ENCODE peak calls at places on chromosomes 1 and 21, in seven cellular contexts. T is heart right ventricle, M is A549, L is spleen, F is K562, O is psoas muscle, J is endothelial cell of umbilical vein. G is an unnamed sample.

GRCh38 chr1:14479865-14480264 is 118.6 kb upstream of the KAZN start:
- DNase-seq in T (no peak), M (no peak), L (no peak), F (peak), O (no peak), J (no peak), G (no peak)

GRCh38 chr1:10074059-10074854 is 41.5 kb downstream of the UBE4B start:
- DNase-seq in T (no peak), M (peak), L (no peak), F (peak), O (peak), J (peak), G (peak)

GRCh38 chr1:13523780-13524477 is 10.1 kb upstream of the LRRC38 start:
- DNase-seq in T (no peak), M (no peak), L (no peak), F (no peak), O (no peak), J (no peak), G (no peak)

GRCh38 chr1:245898581-245898980 is 608.5 kb downstream of the SMYD3 start:
- DNase-seq in T (no peak), M (no peak), L (no peak), F (no peak), O (no peak), J (no peak), G (no peak)

GRCh38 chr1:224541901-224542610 is 74.1 kb upstream of the CNIH3 start:
- DNase-seq in T (no peak), M (no peak), L (no peak), F (no peak), O (no peak), J (peak), G (no peak)

GRCh38 chr1:84061336-84061735 is 62.4 kb upstream of the TTLL7 start:
- DNase-seq in T (no peak), M (no peak), L (no peak), F (no peak), O (no peak), J (no peak), G (no peak)

GRCh38 chr1:230429072-230429735 is 3.1 kb upstream of the PGBD5 start:
- DNase-seq in T (no peak), M (no peak), L (no peak), F (no peak), O (no peak), J (no peak), G (no peak)

GRCh38 chr1:53545663-53546408 is 86.6 kb downstream of the DMRTB1 start:
- DNase-seq in T (peak), M (no peak), L (peak), F (no peak), O (peak), J (no peak), G (no peak)

GRCh38 chr1:153796786-153797659 is 21.8 kb downstream of the SLC27A3 start:
- DNase-seq in T (peak), M (peak), L (peak), F (peak), O (peak), J (peak), G (peak)

GRCh38 chr1:243447342-243447741 is 191.5 kb downstream of the SDCCAG8 start:
- DNase-seq in T (peak), M (no peak), L (no peak), F (peak), O (peak), J (no peak), G (no peak)

GRCh38 chr1:150974580-150975478 is at the start of gene CERS2:
- DNase-seq in T (peak), M (peak), L (peak), F (peak), O (peak), J (peak), G (no peak)

GRCh38 chr1:208807446-208808117 is 563.4 kb upstream of the PLXNA2 start:
- DNase-seq in T (no peak), M (no peak), L (no peak), F (no peak), O (no peak), J (no peak), G (no peak)

GRCh38 chr1:28507247-28507645 is 1.4 kb downstream of the RCC1 start:
- DNase-seq in T (no peak), M (no peak), L (no peak), F (peak), O (no peak), J (no peak), G (no peak)

GRCh38 chr1:38463074-38463473 is 396.5 kb downstream of the RRAGC start:
- DNase-seq in T (no peak), M (no peak), L (no peak), F (no peak), O (no peak), J (no peak), G (no peak)

GRCh38 chr1:238323483-238323882 is 432.8 kb upstream of the ZP4 start:
- DNase-seq in T (no peak), M (no peak), L (no peak), F (no peak), O (no peak), J (no peak), G (no peak)

GRCh38 chr1:45005761-45006160 is 5.4 kb downstream of the HECTD3 start:
- DNase-seq in T (no peak), M (no peak), L (no peak), F (no peak), O (no peak), J (no peak), G (no peak)

GRCh38 chr1:234206651-234207284 is 166.5 kb upstream of the COA6 start:
- DNase-seq in T (peak), M (peak), L (no peak), F (peak), O (peak), J (no peak), G (peak)

GRCh38 chr1:156316909-156317308 is 17.8 kb upstream of the VHLL start:
- DNase-seq in T (no peak), M (no peak), L (no peak), F (no peak), O (no peak), J (no peak), G (no peak)

GRCh38 chr21:37647781-37648180 is 268.5 kb downstream of the KCNJ6 start:
- DNase-seq in T (no peak), M (no peak), L (no peak), F (no peak), O (no peak), J (no peak), G (no peak)

GRCh38 chr1:206685256-206685748 is 597 bp downstream of the MAPKAPK2 start:
- DNase-seq in T (no peak), M (peak), L (peak), F (peak), O (peak), J (peak), G (no peak)

GRCh38 chr1:211648336-211648735 is 27.1 kb downstream of the NEK2 start:
- DNase-seq in T (no peak), M (peak), L (no peak), F (peak), O (no peak), J (peak), G (no peak)

GRCh38 chr1:205942631-205943159 is 561 bp downstream of the SLC26A9 start:
- DNase-seq in T (no peak), M (no peak), L (no peak), F (no peak), O (no peak), J (no peak), G (no peak)

GRCh38 chr1:42922687-42923366 is 35.8 kb downstream of the SLC2A1 start:
- DNase-seq in T (no peak), M (peak), L (peak), F (peak), O (no peak), J (peak), G (no peak)

GRCh38 chr1:182392045-182393028 is 747 bp upstream of the GLUL start:
- DNase-seq in T (peak), M (no peak), L (peak), F (peak), O (peak), J (no peak), G (no peak)

DNA sequence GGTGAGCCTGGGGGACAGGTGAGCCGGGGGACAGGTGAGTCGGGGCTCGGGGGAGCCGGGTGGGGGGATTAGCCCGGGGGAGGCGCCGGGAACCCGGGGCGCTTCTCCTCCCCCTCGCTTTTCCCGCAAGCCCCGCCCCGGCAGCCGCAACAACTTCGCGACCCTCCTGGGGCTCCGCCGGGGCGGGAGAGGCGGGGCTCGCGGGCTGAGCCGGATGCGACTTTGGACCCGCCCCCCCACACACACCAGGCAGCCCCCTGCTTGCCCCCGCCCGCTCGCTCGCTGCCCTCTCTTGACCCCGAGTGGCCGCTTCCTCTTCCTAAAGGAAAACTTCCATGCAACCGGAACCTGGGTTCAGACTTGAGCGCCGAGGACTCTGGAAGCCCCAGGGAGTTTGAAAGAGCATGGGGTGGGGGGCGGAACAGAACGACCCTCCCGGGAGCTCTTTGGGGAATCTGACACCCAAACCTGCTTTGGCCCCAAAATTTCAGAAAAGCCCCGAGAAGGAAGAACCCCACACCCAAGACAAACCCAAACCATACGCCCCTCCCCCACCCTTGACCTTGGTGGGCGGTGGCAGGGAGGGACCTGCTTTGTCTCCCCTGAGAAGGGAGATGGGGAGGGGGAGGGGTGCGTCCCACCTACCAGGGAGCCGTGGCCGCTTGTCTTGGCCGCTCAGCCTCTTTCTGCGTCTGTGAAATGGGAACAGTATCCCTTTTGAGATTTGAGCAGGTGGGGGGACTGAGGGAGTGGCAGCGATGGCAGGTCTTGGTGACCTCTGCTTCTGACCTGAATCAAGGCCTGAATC is 550 bp downstream of the ARHGEF16 start:
- DNase-seq in T (peak), M (no peak), L (no peak), F (peak), O (peak), J (no peak), G (no peak)
- H3K27ac ChIP-seq in T (no peak), M (peak), L (no peak), F (no peak), O (no peak), J (no peak), G (no peak)

DNA sequence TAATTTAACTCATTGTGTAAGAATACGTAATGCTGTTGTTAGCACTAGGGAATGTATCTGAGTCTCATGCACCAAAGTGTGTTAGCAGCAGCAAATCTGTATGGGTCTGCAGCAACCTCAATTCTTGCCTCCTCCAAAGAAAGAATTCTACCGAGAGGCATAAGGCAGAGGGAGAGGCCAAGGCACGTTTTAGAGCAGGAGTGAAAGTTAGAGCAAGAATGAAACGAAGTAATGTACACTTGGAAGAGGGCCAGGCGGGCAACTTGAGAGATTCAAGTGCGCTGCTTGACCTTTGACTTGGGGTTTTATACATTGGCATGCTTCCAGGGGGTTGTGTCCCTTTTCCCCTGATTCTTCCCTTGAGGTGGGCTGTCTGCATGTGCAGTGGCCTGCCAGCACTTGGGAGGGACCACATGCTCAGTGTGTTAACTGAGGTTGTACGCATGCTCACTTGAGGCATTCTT is 2.5 kb upstream of the CNN3 start:
- DNase-seq in T (no peak), M (no peak), L (no peak), F (no peak), O (no peak), J (no peak), G (no peak)
- H3K27ac ChIP-seq in T (no peak), M (no peak), L (no peak), F (no peak), O (no peak), J (no peak), G (no peak)

GRCh38 chr1:6237093-6237492 is 1.3 kb upstream of the ICMT start:
- DNase-seq in T (no peak), M (no peak), L (no peak), F (no peak), O (no peak), J (no peak), G (no peak)

GRCh38 chr1:6241107-6241886 is 2.7 kb upstream of the HES3 start:
- DNase-seq in T (no peak), M (no peak), L (no peak), F (no peak), O (no peak), J (no peak), G (no peak)

GRCh38 chr1:6239213-6239752 is 3.5 kb upstream of the ICMT start:
- DNase-seq in T (no peak), M (no peak), L (no peak), F (no peak), O (no peak), J (no peak), G (no peak)

GRCh38 chr1:6241887-6242740 is 1.9 kb upstream of the HES3 start:
- DNase-seq in T (no peak), M (no peak), L (no peak), F (no peak), O (no peak), J (no peak), G (no peak)

GRCh38 chr1:6239950-6240768 is 3.8 kb upstream of the HES3 start:
- DNase-seq in T (no peak), M (no peak), L (no peak), F (no peak), O (no peak), J (no peak), G (no peak)
- H3K27ac ChIP-seq in T (no peak), M (no peak), L (no peak), F (no peak), O (no peak), J (no peak), G (no peak)

DNA sequence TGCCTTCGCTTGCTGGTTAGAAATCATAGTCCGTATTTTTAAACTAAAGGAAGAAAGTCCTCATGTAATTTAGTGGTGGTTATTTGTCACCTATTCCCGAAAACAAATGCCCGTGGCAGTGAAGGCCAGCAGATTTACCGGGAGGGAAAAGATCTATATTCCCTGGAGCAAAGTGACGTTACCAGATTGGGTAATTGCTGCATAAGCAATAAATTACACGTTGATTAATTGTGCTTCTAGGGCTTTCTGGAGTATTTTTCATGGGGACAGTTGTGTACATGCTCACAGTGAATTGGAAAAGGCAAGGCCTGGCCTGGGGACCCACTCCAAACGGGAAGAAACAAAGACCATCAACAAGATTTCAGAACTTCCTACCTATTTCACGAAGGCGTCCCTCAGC is 298.6 kb downstream of the NPHP4 start:
- DNase-seq in T (no peak), M (no peak), L (no peak), F (no peak), O (no peak), J (no peak), G (no peak)
- H3K27ac ChIP-seq in T (no peak), M (no peak), L (no peak), F (no peak), O (no peak), J (no peak), G (no peak)

DNA sequence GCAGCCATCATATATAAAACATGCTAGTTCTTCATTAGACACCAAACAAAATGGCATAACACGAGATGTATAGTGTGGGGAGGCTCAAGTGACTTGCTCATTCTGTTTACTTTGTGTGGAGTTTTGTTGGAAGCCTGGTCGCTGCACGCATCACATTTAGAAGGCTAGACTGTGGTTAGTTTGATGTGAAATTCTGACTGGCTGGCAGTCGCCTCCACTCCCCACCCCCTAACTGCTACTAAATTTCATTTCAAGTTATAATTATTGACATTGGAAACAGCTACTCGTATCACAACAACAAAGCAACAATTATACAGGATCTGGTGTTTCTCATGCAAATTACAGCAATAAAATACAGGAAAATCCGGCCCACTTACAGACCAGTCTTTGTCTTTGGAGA is 356.1 kb downstream of the LMO4 start:
- DNase-seq in T (peak), M (no peak), L (no peak), F (no peak), O (no peak), J (peak), G (no peak)
- H3K27ac ChIP-seq in T (no peak), M (no peak), L (peak), F (no peak), O (peak), J (peak), G (no peak)

GRCh38 chr1:203325418-203326091 is 20.2 kb downstream of the BTG2 start:
- DNase-seq in T (peak), M (no peak), L (peak), F (no peak), O (peak), J (peak), G (no peak)

GRCh38 chr1:203324103-203325003 is 19.0 kb downstream of the BTG2 start:
- DNase-seq in T (no peak), M (no peak), L (peak), F (no peak), O (no peak), J (no peak), G (no peak)

GRCh38 chr1:203322480-203323179 is 17.3 kb downstream of the BTG2 start:
- DNase-seq in T (peak), M (no peak), L (no peak), F (no peak), O (no peak), J (peak), G (no peak)

GRCh38 chr1:203325004-203325417 is 19.7 kb downstream of the BTG2 start:
- DNase-seq in T (no peak), M (no peak), L (peak), F (no peak), O (no peak), J (no peak), G (no peak)

DNA sequence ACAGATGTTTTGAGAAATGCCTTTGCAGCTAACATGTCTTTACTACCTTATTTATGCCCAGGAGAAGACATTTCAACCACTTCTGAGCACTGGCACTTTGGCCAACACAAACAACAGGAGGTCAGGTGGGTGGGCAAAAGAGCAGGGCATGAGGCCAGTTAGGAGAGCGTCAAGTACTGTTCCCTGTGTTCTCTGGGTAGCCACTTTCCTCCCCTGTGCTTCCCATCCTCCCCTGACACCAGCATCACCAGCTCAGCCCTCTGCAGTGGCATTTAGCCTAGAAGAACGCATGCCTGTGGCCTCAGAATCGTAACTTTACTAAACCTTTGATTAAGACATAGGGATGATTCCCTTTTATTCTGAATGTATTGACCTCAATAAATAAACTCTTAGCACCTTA is 18.3 kb downstream of the BTG2 start:
- DNase-seq in T (no peak), M (no peak), L (no peak), F (no peak), O (no peak), J (no peak), G (no peak)
- H3K27ac ChIP-seq in T (peak), M (no peak), L (peak), F (no peak), O (peak), J (no peak), G (no peak)

DNA sequence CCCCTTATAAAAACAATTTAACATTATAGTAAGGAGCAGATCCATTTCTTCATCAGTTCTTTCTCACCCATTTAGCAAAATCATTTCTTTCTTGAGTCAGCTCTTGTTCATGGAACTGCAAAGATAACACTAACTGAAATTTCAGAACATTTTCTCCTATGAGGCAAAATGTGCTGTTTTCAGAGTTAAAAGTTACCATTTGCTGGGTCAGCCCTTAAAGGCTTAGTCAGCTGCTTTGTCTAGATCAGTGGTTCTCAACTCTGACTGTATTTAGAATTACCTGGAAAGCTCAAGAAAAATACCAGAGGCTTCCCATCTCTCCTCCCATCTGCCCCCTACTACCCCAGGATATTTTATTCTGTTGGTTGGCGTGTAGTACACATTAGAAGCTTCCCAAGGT is 12.2 kb downstream of the METTL13 start:
- DNase-seq in T (no peak), M (no peak), L (no peak), F (no peak), O (no peak), J (no peak), G (no peak)
- H3K27ac ChIP-seq in T (no peak), M (no peak), L (no peak), F (no peak), O (no peak), J (peak), G (peak)

GRCh38 chr1:107831921-107832320 is 133.1 kb downstream of the VAV3 start:
- DNase-seq in T (no peak), M (no peak), L (no peak), F (no peak), O (no peak), J (no peak), G (no peak)
- H3K27ac ChIP-seq in T (no peak), M (no peak), L (peak), F (no peak), O (no peak), J (no peak), G (no peak)